ENCODE peak calls at places on chromosomes 4 and X, in ten cellular contexts. K is AG04450; W is COLO829; P is MG63; G is stimulated activated naive CD4-positive, alpha-beta T cell; D is mammary epithelial cell; E is activated T-cell treated with anti-CD3 and anti-CD28 coated beads for 1 hour; T is SW480; X is nephron progenitor cell; V is bronchial epithelial cell. Y is an unnamed sample.

GRCh38 chr4:152666946-152667345 is 12.9 kb downstream of the TMEM154 start:
- DNase-seq in X (no peak), G (no peak), K (no peak), P (no peak), T (no peak), V (no peak), E (no peak), D (no peak), W (no peak), Y (no peak)

GRCh38 chr4:36198861-36199260 is 45.5 kb downstream of the ARAP2 start:
- DNase-seq in W (no peak), E (no peak), K (no peak), V (no peak), D (no peak), T (no peak), P (no peak), X (no peak), G (no peak), Y (no peak)

GRCh38 chrX:42943051-42943450 is 165.1 kb upstream of the PPP1R2C start:
- DNase-seq in P (no peak), W (peak), E (no peak), K (no peak), G (no peak), V (no peak), D (no peak), T (peak), X (no peak), Y (no peak)

GRCh38 chrX:117568238-117568637 is 548.4 kb downstream of the KLHL13 start:
- DNase-seq in W (no peak), D (no peak), E (no peak), P (peak), X (no peak), V (no peak), G (no peak), K (no peak), T (no peak), Y (no peak)

GRCh38 chrX:141838016-141838415 is at the start of gene MAGEC3:
- DNase-seq in W (no peak), X (no peak), D (no peak), T (no peak), G (no peak), K (no peak), E (no peak), P (no peak), V (no peak), Y (no peak)

GRCh38 chr4:138223191-138223910 is 18.8 kb downstream of the SLC7A11 start:
- DNase-seq in E (no peak), X (no peak), W (no peak), K (no peak), T (no peak), P (no peak), G (no peak), V (no peak), D (no peak), Y (no peak)

GRCh38 chr4:182877326-182877883 is 39.8 kb downstream of the DCTD start:
- DNase-seq in G (no peak), E (no peak), P (no peak), V (no peak), X (no peak), K (no peak), D (no peak), W (no peak), T (no peak), Y (no peak)

GRCh38 chr4:189143255-189143654 is 797.4 kb upstream of the FRG1 start:
- DNase-seq in G (no peak), P (no peak), V (peak), D (peak), E (no peak), X (no peak), T (peak), K (no peak), W (peak), Y (peak)

GRCh38 chr4:915595-915994 is 16.5 kb downstream of the GAK start:
- DNase-seq in G (no peak), E (no peak), X (no peak), W (no peak), K (no peak), V (no peak), P (no peak), D (no peak), T (no peak), Y (peak)

GRCh38 chr4:124903995-124904722 is 191.6 kb upstream of the ANKRD50 start:
- DNase-seq in D (peak), W (no peak), K (no peak), G (no peak), P (peak), X (peak), T (peak), V (peak), E (no peak), Y (peak)

GRCh38 chr4:169397762-169398161 is 127.0 kb upstream of the SH3RF1 start:
- DNase-seq in D (peak), V (peak), W (peak), T (no peak), X (no peak), K (no peak), G (no peak), E (no peak), P (no peak), Y (peak)

GRCh38 chr4:148444296-148445070 is 2.3 kb upstream of the NR3C2 start:
- DNase-seq in T (no peak), K (no peak), P (no peak), D (peak), G (peak), V (no peak), W (no peak), E (peak), X (peak), Y (peak)

GRCh38 chr4:108168672-108169562 is at the start of gene LEF1:
- DNase-seq in X (peak), W (peak), T (peak), P (no peak), V (no peak), D (peak), K (no peak), E (peak), G (peak), Y (peak)

GRCh38 chr4:154566639-154567204 is 3.9 kb downstream of the FGB start:
- DNase-seq in T (no peak), X (no peak), P (peak), V (peak), K (no peak), G (no peak), E (no peak), D (peak), W (no peak), Y (no peak)

GRCh38 chr4:164251257-164251656 is 502.7 kb upstream of the SMIM31 start:
- DNase-seq in E (no peak), V (no peak), G (no peak), X (no peak), D (peak), K (no peak), W (peak), P (peak), T (no peak), Y (no peak)

GRCh38 chrX:10516781-10517322 is 103.5 kb downstream of the MID1 start:
- DNase-seq in K (no peak), X (no peak), W (no peak), T (no peak), V (no peak), E (no peak), G (no peak), D (no peak), P (no peak), Y (no peak)

GRCh38 chr4:104429150-104429741 is 65.4 kb downstream of the CXXC4 start:
- DNase-seq in W (no peak), K (no peak), X (no peak), G (no peak), P (no peak), T (no peak), D (no peak), V (no peak), E (no peak), Y (peak)

GRCh38 chr4:157521916-157522315 is 301.4 kb downstream of the GRIA2 start:
- DNase-seq in V (peak), W (peak), P (no peak), T (no peak), G (no peak), E (no peak), K (no peak), X (no peak), D (peak), Y (no peak)

GRCh38 chrX:8955521-8955920 is 78.4 kb downstream of the FAM9B start:
- DNase-seq in E (no peak), G (no peak), V (no peak), X (no peak), P (no peak), T (no peak), D (no peak), W (no peak), K (no peak), Y (no peak)

GRCh38 chr4:2930821-2931764 is 32.1 kb downstream of the NOP14 start:
- DNase-seq in P (no peak), X (no peak), V (no peak), E (no peak), G (no peak), K (no peak), T (no peak), W (no peak), D (no peak), Y (no peak)

GRCh38 chr4:48445704-48446103 is 37.4 kb upstream of the SLC10A4 start:
- DNase-seq in E (no peak), G (no peak), K (no peak), T (peak), X (no peak), W (peak), D (no peak), P (no peak), V (peak), Y (peak)

GRCh38 chr4:38149472-38149871 is 189.3 kb downstream of the PTTG2 start:
- DNase-seq in E (no peak), D (no peak), X (no peak), T (no peak), P (no peak), W (no peak), G (no peak), V (no peak), K (no peak), Y (peak)

GRCh38 chr4:149531861-149532260 is 283.8 kb downstream of the IQCM start:
- DNase-seq in T (no peak), P (peak), W (no peak), G (no peak), E (no peak), X (no peak), D (no peak), K (peak), V (peak), Y (peak)

Y was measured in mesenchymal stem cell.